ENCODE peak calls at places on chromosomes 13 and 19, in four cellular contexts. One of them, this sample, is unnamed.

GRCh38 chr13:96474158-96474606 is 384.3 kb downstream of the HS6ST3 start:
- DNase-seq in H1: no peak
- DNase-seq in IMR-90: no peak
- DNase-seq in H9: no peak
- DNase-seq in this sample: no peak

GRCh38 chr19:45475537-45476348 is 7.9 kb downstream of the FOSB start:
- DNase-seq in IMR-90: peak
- DNase-seq in H9: no peak
- DNase-seq in H1: no peak
- DNase-seq in this sample: no peak

GRCh38 chr19:13001502-13002388 is 6.5 kb downstream of the NFIX start:
- DNase-seq in H9: no peak
- DNase-seq in IMR-90: no peak
- DNase-seq in H1: no peak
- DNase-seq in this sample: no peak

GRCh38 chr13:25001807-25002206 is 94.1 kb upstream of the PABPC3 start:
- DNase-seq in H9: no peak
- DNase-seq in IMR-90: no peak
- DNase-seq in H1: no peak
- DNase-seq in this sample: no peak

GRCh38 chr13:25175431-25175830 is 3.3 kb upstream of the AMER2 start:
- DNase-seq in H9: no peak
- DNase-seq in IMR-90: no peak
- DNase-seq in H1: no peak
- DNase-seq in this sample: no peak

GRCh38 chr13:59276436-59276835 is 887.3 kb downstream of the DIAPH3 start:
- DNase-seq in H9: no peak
- DNase-seq in H1: no peak
- DNase-seq in IMR-90: peak
- DNase-seq in this sample: no peak

GRCh38 chr13:69935043-69935442 is 172.6 kb upstream of the ATXN8OS start:
- DNase-seq in IMR-90: no peak
- DNase-seq in H9: no peak
- DNase-seq in H1: no peak
- DNase-seq in this sample: peak

GRCh38 chr19:49473868-49474544 is at the start of gene FLT3LG:
- DNase-seq in H1: peak
- DNase-seq in H9: peak
- DNase-seq in IMR-90: peak
- DNase-seq in this sample: no peak

GRCh38 chr13:57629821-57630235 is 1.7 kb upstream of the PCDH17 start:
- DNase-seq in IMR-90: peak
- DNase-seq in H1: peak
- DNase-seq in H9: peak
- DNase-seq in this sample: peak

GRCh38 chr13:95494082-95494681 is 58.3 kb upstream of the CLDN10 start:
- DNase-seq in H9: no peak
- DNase-seq in H1: no peak
- DNase-seq in IMR-90: peak
- DNase-seq in this sample: peak

GRCh38 chr19:13117176-13117771 is 734 bp upstream of the TRMT1 start:
- DNase-seq in H9: no peak
- DNase-seq in H1: no peak
- DNase-seq in IMR-90: no peak
- DNase-seq in this sample: no peak

GRCh38 chr19:17341386-17341785 is 4.0 kb downstream of the GTPBP3 start:
- DNase-seq in H1: no peak
- DNase-seq in IMR-90: no peak
- DNase-seq in H9: no peak
- DNase-seq in this sample: no peak

GRCh38 chr13:98174321-98174720 is 2.7 kb downstream of the RNF113B start:
- DNase-seq in IMR-90: no peak
- DNase-seq in H9: no peak
- DNase-seq in H1: no peak
- DNase-seq in this sample: no peak

GRCh38 chr19:17389957-17390664 is 3.9 kb downstream of the CCDC194 start:
- DNase-seq in IMR-90: no peak
- DNase-seq in H9: no peak
- DNase-seq in H1: no peak
- DNase-seq in this sample: no peak

GRCh38 chr13:65595881-65596280 is 1634.3 kb downstream of the PCDH9 start:
- DNase-seq in IMR-90: peak
- DNase-seq in H1: no peak
- DNase-seq in H9: no peak
- DNase-seq in this sample: no peak

GRCh38 chr19:39824143-39825092 is 9.5 kb downstream of the DYRK1B start:
- DNase-seq in H9: peak
- DNase-seq in IMR-90: peak
- DNase-seq in H1: peak
- DNase-seq in this sample: peak

GRCh38 chr19:19033176-19033425 is 216 bp downstream of the SUGP2 start:
- DNase-seq in IMR-90: no peak
- DNase-seq in H1: no peak
- DNase-seq in H9: no peak
- DNase-seq in this sample: no peak

GRCh38 chr13:65789815-65790214 is 1440.3 kb downstream of the PCDH9 start:
- DNase-seq in H9: no peak
- DNase-seq in H1: no peak
- DNase-seq in IMR-90: peak
- DNase-seq in this sample: no peak

GRCh38 chr13:72463561-72463960 is 263.9 kb downstream of the MZT1 start:
- DNase-seq in IMR-90: no peak
- DNase-seq in H9: no peak
- DNase-seq in H1: no peak
- DNase-seq in this sample: no peak

GRCh38 chr19:14769201-14769600 is 9.2 kb downstream of the ADGRE2 start:
- DNase-seq in IMR-90: no peak
- DNase-seq in H1: no peak
- DNase-seq in H9: peak
- DNase-seq in this sample: no peak

GRCh38 chr13:114005206-114005720 is 31.4 kb upstream of the C13orf46 start:
- DNase-seq in IMR-90: no peak
- DNase-seq in H9: no peak
- DNase-seq in H1: no peak
- DNase-seq in this sample: no peak

GRCh38 chr19:45161715-45162463 is 1.1 kb upstream of the NKPD1 start:
- DNase-seq in H1: peak
- DNase-seq in H9: peak
- DNase-seq in IMR-90: peak
- DNase-seq in this sample: peak

GRCh38 chr13:60112771-60113170 is 51.0 kb downstream of the DIAPH3 start:
- DNase-seq in IMR-90: peak
- DNase-seq in H9: no peak
- DNase-seq in H1: no peak
- DNase-seq in this sample: no peak

GRCh38 chr13:51282322-51282721 is 57.2 kb upstream of the SERPINE3 start:
- DNase-seq in IMR-90: no peak
- DNase-seq in H9: peak
- DNase-seq in H1: peak
- DNase-seq in this sample: no peak

GRCh38 chr13:51287758-51288157 is 51.7 kb upstream of the SERPINE3 start:
- DNase-seq in H1: peak
- DNase-seq in IMR-90: no peak
- DNase-seq in H9: no peak
- DNase-seq in this sample: no peak

GRCh38 chr13:51286135-51287002 is 53.1 kb upstream of the SERPINE3 start:
- DNase-seq in H9: peak
- DNase-seq in IMR-90: peak
- DNase-seq in H1: peak
- DNase-seq in this sample: peak

GRCh38 chr13:51283361-51283760 is 56.1 kb upstream of the SERPINE3 start:
- DNase-seq in IMR-90: no peak
- DNase-seq in H9: peak
- DNase-seq in H1: peak
- DNase-seq in this sample: no peak

DNA sequence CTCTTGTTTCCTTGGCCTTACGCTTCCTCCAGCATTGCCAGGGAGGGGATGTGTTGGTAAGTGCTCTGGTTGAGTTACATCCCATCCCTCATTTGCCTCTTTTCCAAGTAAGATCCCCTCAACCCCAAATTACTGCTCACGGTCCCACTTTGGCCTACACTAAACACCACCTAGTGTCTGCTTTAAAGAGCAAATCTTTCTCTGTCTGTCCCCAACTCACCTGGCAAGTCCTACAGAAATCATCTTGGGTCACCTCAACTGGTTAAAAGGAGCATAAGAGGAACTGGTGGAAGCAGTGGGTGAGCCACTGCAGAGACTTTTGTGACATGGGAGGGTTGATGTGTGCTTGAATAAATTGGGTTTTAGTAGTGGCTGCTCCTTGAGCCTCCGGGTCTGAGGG is 55.2 kb upstream of the SERPINE3 start:
- DNase-seq in H1: peak
- DNase-seq in IMR-90: no peak
- DNase-seq in H9: no peak
- DNase-seq in this sample: no peak
- H4K5ac ChIP-seq in H1: no peak
- H4K5ac ChIP-seq in IMR-90: no peak
- H4K5ac ChIP-seq in H9: no peak
- H4K5ac ChIP-seq in this sample: no peak

DNA sequence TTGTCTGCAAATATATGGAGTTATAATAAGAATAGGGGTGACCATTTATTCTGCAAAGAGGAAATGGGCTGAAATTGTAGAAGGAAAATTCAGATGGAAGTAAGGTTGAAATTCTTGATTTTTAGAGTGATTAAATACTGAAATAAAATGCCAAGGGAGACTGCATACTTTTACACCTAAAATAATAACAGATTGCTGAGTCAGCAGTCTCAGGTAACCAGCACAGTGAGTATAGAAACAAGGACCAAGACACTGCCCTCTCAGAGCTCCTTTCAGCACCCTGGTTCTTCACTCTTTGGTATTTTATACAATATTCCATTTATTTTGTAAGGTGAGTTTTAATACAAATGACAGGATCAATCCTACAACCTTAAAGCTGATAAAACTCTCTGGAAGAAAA is 48.8 kb upstream of the MLNR start:
- DNase-seq in H9: no peak
- DNase-seq in IMR-90: no peak
- DNase-seq in H1: no peak
- DNase-seq in this sample: no peak
- H4K5ac ChIP-seq in H9: no peak
- H4K5ac ChIP-seq in IMR-90: no peak
- H4K5ac ChIP-seq in H1: no peak
- H4K5ac ChIP-seq in this sample: no peak

GRCh38 chr19:37079238-37079637 is 1.0 kb downstream of the ZNF420 start:
- DNase-seq in H9: no peak
- DNase-seq in H1: no peak
- DNase-seq in IMR-90: no peak
- DNase-seq in this sample: no peak

GRCh38 chr19:37078717-37079032 is 442 bp downstream of the ZNF420 start:
- DNase-seq in H9: no peak
- DNase-seq in IMR-90: no peak
- DNase-seq in H1: no peak
- DNase-seq in this sample: no peak

GRCh38 chr19:37074819-37075362 is 3.3 kb upstream of the ZNF420 start:
- DNase-seq in H9: no peak
- DNase-seq in IMR-90: no peak
- DNase-seq in H1: no peak
- DNase-seq in this sample: no peak

GRCh38 chr19:37077615-37077928 is 661 bp upstream of the ZNF420 start:
- DNase-seq in H1: no peak
- DNase-seq in IMR-90: peak
- DNase-seq in H9: no peak
- DNase-seq in this sample: no peak

GRCh38 chr19:37077929-37078716 is at the start of gene ZNF420:
- DNase-seq in H1: peak
- DNase-seq in H9: peak
- DNase-seq in IMR-90: peak
- DNase-seq in this sample: peak
- H4K5ac ChIP-seq in H1: no peak
- H4K5ac ChIP-seq in H9: no peak
- H4K5ac ChIP-seq in IMR-90: peak
- H4K5ac ChIP-seq in this sample: no peak

GRCh38 chr19:30449191-30449590 is 77.0 kb downstream of the ZNF536 start:
- DNase-seq in H9: no peak
- DNase-seq in H1: no peak
- DNase-seq in IMR-90: no peak
- DNase-seq in this sample: no peak
- H4K5ac ChIP-seq in H9: no peak
- H4K5ac ChIP-seq in H1: no peak
- H4K5ac ChIP-seq in IMR-90: no peak
- H4K5ac ChIP-seq in this sample: no peak

This sample was measured in mesendoderm.